ENCODE peak calls at places on chromosomes 6 and 20, in nine cellular contexts. G, F, D, X, Y, H, V, L and O are unnamed samples.

GRCh38 chr6:142872376-142872775 is 72.6 kb downstream of the HIVEP2 start:
- DNase-seq in G (peak), F (no peak), D (peak), X (no peak), Y (no peak), H (no peak), V (no peak), L (no peak), O (no peak)

GRCh38 chr6:139474145-139475108 is 100.0 kb upstream of the CITED2 start:
- DNase-seq in G (peak), F (no peak), D (peak), X (no peak), Y (no peak), H (no peak), V (no peak), L (no peak), O (no peak)

GRCh38 chr6:29708432-29709177 is 14.6 kb upstream of the HLA-F start:
- DNase-seq in G (no peak), F (no peak), D (no peak), X (no peak), Y (no peak), H (no peak), V (no peak), L (no peak), O (no peak)

GRCh38 chr6:52995913-52996685 is 1.0 kb upstream of the GSTA4 start:
- DNase-seq in G (peak), F (peak), D (peak), X (peak), Y (peak), H (peak), V (peak), L (peak), O (peak)

GRCh38 chr6:104718672-104719071 is 141.0 kb downstream of the HACE1 start:
- DNase-seq in G (no peak), F (no peak), D (no peak), X (no peak), Y (no peak), H (no peak), V (no peak), L (no peak), O (no peak)

GRCh38 chr20:32516583-32516982 is 68.5 kb downstream of the NOL4L start:
- DNase-seq in G (no peak), F (no peak), D (no peak), X (no peak), Y (no peak), H (no peak), V (no peak), L (no peak), O (no peak)

GRCh38 chr20:4729265-4729664 is 7.6 kb downstream of the PRND start:
- DNase-seq in G (no peak), F (no peak), D (peak), X (no peak), Y (no peak), H (no peak), V (no peak), L (no peak), O (no peak)

GRCh38 chr6:33592595-33593413 is 12.7 kb upstream of the BAK1 start:
- DNase-seq in G (no peak), F (no peak), D (no peak), X (no peak), Y (no peak), H (no peak), V (peak), L (no peak), O (peak)

GRCh38 chr20:18692453-18692852 is 104.6 kb downstream of the DTD1 start:
- DNase-seq in G (no peak), F (peak), D (peak), X (no peak), Y (no peak), H (no peak), V (no peak), L (no peak), O (no peak)

GRCh38 chr6:13375360-13375878 is 47.1 kb upstream of the TBC1D7 start:
- DNase-seq in G (no peak), F (peak), D (no peak), X (no peak), Y (no peak), H (no peak), V (no peak), L (no peak), O (no peak)

GRCh38 chr6:34143884-34144580 is 1.9 kb downstream of the GRM4 start:
- DNase-seq in G (no peak), F (no peak), D (no peak), X (no peak), Y (no peak), H (peak), V (no peak), L (no peak), O (peak)

GRCh38 chr6:18263561-18264337 is 581 bp downstream of the DEK start:
- DNase-seq in G (peak), F (no peak), D (peak), X (peak), Y (no peak), H (no peak), V (peak), L (peak), O (peak)

GRCh38 chr6:10383312-10384063 is 31.4 kb downstream of the TFAP2A start:
- DNase-seq in G (no peak), F (no peak), D (no peak), X (no peak), Y (peak), H (no peak), V (no peak), L (no peak), O (no peak)

GRCh38 chr20:3995067-3995748 is 20.1 kb downstream of the RNF24 start:
- DNase-seq in G (peak), F (peak), D (peak), X (no peak), Y (no peak), H (no peak), V (no peak), L (no peak), O (no peak)

GRCh38 chr20:50304883-50305635 is 114.4 kb downstream of the CEBPB start:
- DNase-seq in G (peak), F (no peak), D (peak), X (peak), Y (no peak), H (peak), V (peak), L (peak), O (no peak)

GRCh38 chr6:94254689-94255088 is 835.3 kb upstream of the EPHA7 start:
- DNase-seq in G (peak), F (no peak), D (peak), X (no peak), Y (no peak), H (no peak), V (no peak), L (no peak), O (no peak)

GRCh38 chr20:10332656-10333421 is 101.2 kb downstream of the MKKS start:
- DNase-seq in G (peak), F (no peak), D (peak), X (no peak), Y (no peak), H (no peak), V (no peak), L (no peak), O (no peak)

GRCh38 chr20:6311097-6311496 is 188.3 kb upstream of the FERMT1 start:
- DNase-seq in G (no peak), F (peak), D (no peak), X (no peak), Y (no peak), H (no peak), V (no peak), L (no peak), O (no peak)

GRCh38 chr6:54879188-54879985 is 32.8 kb downstream of the FAM83B start:
- DNase-seq in G (no peak), F (peak), D (no peak), X (no peak), Y (no peak), H (no peak), V (no peak), L (no peak), O (no peak)

GRCh38 chr6:16392010-16392409 is 153.6 kb downstream of the GMPR start:
- DNase-seq in G (peak), F (no peak), D (no peak), X (no peak), Y (no peak), H (no peak), V (no peak), L (no peak), O (no peak)

GRCh38 chr6:44311304-44311703 is 1.8 kb downstream of the AARS2 start:
- DNase-seq in G (no peak), F (no peak), D (no peak), X (peak), Y (no peak), H (no peak), V (no peak), L (no peak), O (no peak)

GRCh38 chr6:13384966-13385365 is 56.6 kb upstream of the TBC1D7 start:
- DNase-seq in G (no peak), F (no peak), D (no peak), X (no peak), Y (no peak), H (no peak), V (no peak), L (no peak), O (no peak)

GRCh38 chr20:53869466-53870258 is 200.7 kb downstream of the BCAS1 start:
- DNase-seq in G (peak), F (peak), D (peak), X (no peak), Y (peak), H (peak), V (peak), L (peak), O (peak)

GRCh38 chr6:81575446-81575845 is 177.0 kb downstream of the TENT5A start:
- DNase-seq in G (no peak), F (no peak), D (no peak), X (no peak), Y (no peak), H (no peak), V (no peak), L (no peak), O (no peak)

GRCh38 chr6:23262864-23263263 is 693.5 kb downstream of the HDGFL1 start:
- DNase-seq in G (no peak), F (no peak), D (no peak), X (no peak), Y (no peak), H (no peak), V (no peak), L (no peak), O (no peak)

GRCh38 chr6:118899948-118900347 is 6.0 kb downstream of the ASF1A start:
- DNase-seq in G (no peak), F (no peak), D (no peak), X (no peak), Y (no peak), H (no peak), V (no peak), L (no peak), O (no peak)

GRCh38 chr6:125791820-125792165 is 1.0 kb downstream of the NCOA7 start:
- DNase-seq in G (no peak), F (no peak), D (no peak), X (no peak), Y (no peak), H (no peak), V (no peak), L (no peak), O (no peak)

GRCh38 chr6:125258651-125259353 is 43.0 kb downstream of the HDDC2 start:
- DNase-seq in G (no peak), F (no peak), D (no peak), X (no peak), Y (no peak), H (no peak), V (no peak), L (no peak), O (no peak)

GRCh38 chr20:59752101-59752586 is 147.8 kb downstream of the PHACTR3 start:
- DNase-seq in G (no peak), F (no peak), D (no peak), X (no peak), Y (no peak), H (no peak), V (no peak), L (no peak), O (no peak)

GRCh38 chr20:3209946-3210317 is 634 bp downstream of the ITPA start:
- DNase-seq in G (peak), F (peak), D (peak), X (no peak), Y (no peak), H (no peak), V (no peak), L (no peak), O (no peak)

GRCh38 chr20:54113553-54113952 is 43.2 kb upstream of the BCAS1 start:
- DNase-seq in G (no peak), F (no peak), D (no peak), X (no peak), Y (no peak), H (no peak), V (no peak), L (no peak), O (no peak)

GRCh38 chr6:3913077-3913957 is 64.1 kb downstream of the FAM50B start:
- DNase-seq in G (peak), F (peak), D (peak), X (no peak), Y (peak), H (peak), V (no peak), L (peak), O (no peak)

DNA sequence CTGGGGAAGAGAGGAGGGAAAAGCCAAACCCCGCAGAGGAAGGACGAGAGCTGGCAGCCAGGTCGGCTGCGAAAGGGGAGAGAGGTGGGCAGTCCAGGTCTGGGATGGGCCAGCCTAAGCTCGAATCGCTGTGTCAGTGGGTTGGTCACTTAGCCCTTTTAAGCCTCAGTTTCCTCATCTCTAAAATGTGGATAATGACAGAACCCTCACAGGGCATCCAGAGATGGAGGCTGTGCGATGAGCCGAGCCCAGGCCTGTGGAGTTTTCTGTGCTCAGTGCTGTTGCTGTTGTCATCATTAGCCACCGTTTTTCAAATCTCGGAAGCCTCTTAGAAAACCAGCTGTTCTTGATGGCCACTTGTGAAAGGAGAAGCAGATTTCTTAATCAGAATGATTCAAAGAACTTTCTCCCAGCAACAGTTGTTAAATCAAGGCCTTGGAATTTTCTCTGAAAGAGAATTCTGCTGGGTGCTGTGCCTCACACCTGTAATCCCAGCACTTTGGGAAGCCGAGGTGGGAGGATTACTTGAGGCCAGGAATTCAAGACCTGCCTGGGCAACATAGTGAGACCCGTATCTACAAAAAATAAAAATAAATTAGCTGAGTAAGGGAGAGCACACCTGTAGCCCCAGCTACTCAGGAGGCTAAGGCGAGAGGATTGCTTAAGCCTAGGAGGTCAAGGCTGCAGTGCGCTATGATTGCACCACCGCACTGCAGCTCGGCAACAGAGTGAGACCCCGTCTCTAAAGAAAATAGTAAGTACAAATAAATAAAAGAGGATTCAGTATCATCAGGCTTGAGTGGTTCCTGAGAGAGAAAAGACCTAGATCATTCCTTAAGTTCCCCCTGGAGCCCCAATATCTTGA is 46.3 kb upstream of the ENTPD6 start:
- DNase-seq in G (no peak), F (no peak), D (peak), X (no peak), Y (no peak), H (no peak), V (no peak), L (no peak), O (no peak)
- H3K4me3 ChIP-seq in G (no peak), F (peak), D (peak), X (peak), Y (no peak), H (peak), V (no peak), L (peak), O (peak)

GRCh38 chr6:1226208-1227099 is 85.4 kb upstream of the FOXQ1 start:
- DNase-seq in G (no peak), F (no peak), D (no peak), X (no peak), Y (no peak), H (no peak), V (no peak), L (no peak), O (no peak)
- H3K4me3 ChIP-seq in G (no peak), F (no peak), D (no peak), X (peak), Y (no peak), H (no peak), V (no peak), L (no peak), O (no peak)

GRCh38 chr6:46005254-46005653 is 10.4 kb downstream of the CLIC5 start:
- DNase-seq in G (no peak), F (no peak), D (no peak), X (no peak), Y (no peak), H (no peak), V (no peak), L (no peak), O (no peak)
- H3K4me3 ChIP-seq in G (no peak), F (no peak), D (no peak), X (no peak), Y (no peak), H (no peak), V (no peak), L (no peak), O (no peak)

GRCh38 chr20:43530321-43531090 is 23.0 kb downstream of the L3MBTL1 start:
- DNase-seq in G (no peak), F (no peak), D (no peak), X (no peak), Y (no peak), H (no peak), V (no peak), L (no peak), O (no peak)
- H3K4me3 ChIP-seq in G (no peak), F (no peak), D (no peak), X (no peak), Y (no peak), H (no peak), V (no peak), L (no peak), O (no peak)

GRCh38 chr20:38873050-38873581 is 53.1 kb upstream of the FAM83D start:
- DNase-seq in G (no peak), F (no peak), D (no peak), X (peak), Y (no peak), H (no peak), V (no peak), L (no peak), O (peak)

GRCh38 chr20:38871560-38871953 is 54.7 kb upstream of the FAM83D start:
- DNase-seq in G (no peak), F (no peak), D (no peak), X (no peak), Y (no peak), H (no peak), V (no peak), L (no peak), O (no peak)

GRCh38 chr20:38872491-38873049 is 53.6 kb upstream of the FAM83D start:
- DNase-seq in G (no peak), F (no peak), D (no peak), X (peak), Y (no peak), H (no peak), V (no peak), L (no peak), O (no peak)

GRCh38 chr20:38870733-38871559 is 55.3 kb upstream of the FAM83D start:
- DNase-seq in G (no peak), F (peak), D (peak), X (no peak), Y (peak), H (no peak), V (no peak), L (no peak), O (no peak)

DNA sequence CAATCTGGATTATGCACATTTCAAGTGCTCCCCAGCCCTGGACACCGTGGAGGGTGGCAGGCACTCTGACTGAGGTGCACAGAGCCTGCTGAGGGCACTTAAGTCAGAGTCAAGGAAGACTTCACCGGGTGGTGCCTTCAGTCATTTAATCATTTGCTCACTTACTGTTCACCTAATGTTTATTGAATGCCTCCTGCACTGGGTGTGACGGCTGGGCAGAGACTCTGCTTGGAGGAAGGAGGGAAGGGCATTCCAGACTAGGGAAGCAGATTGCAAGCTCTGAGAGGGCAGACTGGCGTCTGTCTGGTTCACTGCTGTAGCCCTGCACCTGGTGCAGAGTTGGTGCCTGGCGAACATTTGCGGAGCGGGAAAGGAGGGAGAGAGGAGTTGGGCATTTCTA is 54.2 kb upstream of the FAM83D start:
- DNase-seq in G (no peak), F (no peak), D (no peak), X (peak), Y (no peak), H (no peak), V (no peak), L (no peak), O (no peak)
- H3K4me3 ChIP-seq in G (no peak), F (no peak), D (no peak), X (no peak), Y (no peak), H (no peak), V (no peak), L (no peak), O (peak)

DNA sequence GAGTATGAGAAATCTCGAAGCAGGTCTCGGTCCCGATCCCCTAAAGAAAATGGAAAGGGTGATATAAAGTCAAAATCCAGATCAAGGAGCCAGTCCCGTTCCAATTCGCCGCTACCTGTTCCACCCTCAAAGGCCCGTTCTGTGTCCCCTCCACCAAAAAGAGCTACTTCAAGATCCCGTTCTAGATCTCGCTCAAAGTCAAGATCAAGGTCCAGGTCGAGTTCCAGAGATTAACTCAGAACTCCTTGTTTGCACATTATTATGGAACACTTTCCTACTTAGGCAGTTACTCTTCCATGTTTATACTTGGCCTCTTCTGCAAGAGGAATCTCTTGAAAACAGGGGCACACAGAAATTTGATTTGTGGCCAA is 3.1 kb downstream of the SRSF6 start:
- DNase-seq in G (no peak), F (no peak), D (no peak), X (no peak), Y (no peak), H (no peak), V (no peak), L (no peak), O (no peak)
- H3K4me3 ChIP-seq in G (no peak), F (no peak), D (no peak), X (no peak), Y (no peak), H (no peak), V (no peak), L (no peak), O (no peak)